ENCODE peak calls at places on chromosomes 2 and 18, in eight cellular contexts. U is cardiac muscle cell, X is cardiac fibroblast, F is psoas muscle, P is glutamatergic neuron, E is AG10803, Y is bronchial epithelial cell, A is A549. K is an unnamed sample.

GRCh38 chr2:26986576-26986975 is 16.1 kb downstream of the MAPRE3 start:
- DNase-seq in U (no peak), X (no peak), F (no peak), P (no peak), E (no peak), Y (no peak), A (no peak), K (no peak)

GRCh38 chr18:4068552-4069158 is 386.5 kb downstream of the DLGAP1 start:
- DNase-seq in U (peak), X (peak), F (no peak), P (peak), E (peak), Y (peak), A (peak), K (peak)

GRCh38 chr2:44120428-44120827 is 48.2 kb upstream of the PPM1B start:
- DNase-seq in U (peak), X (peak), F (no peak), P (no peak), E (peak), Y (peak), A (no peak), K (no peak)

GRCh38 chr2:127145255-127145899 is 38.4 kb upstream of the BIN1 start:
- DNase-seq in U (no peak), X (no peak), F (peak), P (no peak), E (peak), Y (peak), A (no peak), K (no peak)

GRCh38 chr2:105744909-105745853 is at the start of gene NCK2:
- DNase-seq in U (peak), X (peak), F (peak), P (peak), E (peak), Y (no peak), A (peak), K (peak)

GRCh38 chr18:46916551-46917107 is 678 bp downstream of the PIAS2 start:
- DNase-seq in U (peak), X (peak), F (no peak), P (no peak), E (peak), Y (peak), A (no peak), K (peak)

GRCh38 chr2:64876137-64876647 is 113.0 kb upstream of the SLC1A4 start:
- DNase-seq in U (peak), X (peak), F (no peak), P (peak), E (peak), Y (peak), A (peak), K (no peak)

GRCh38 chr2:22056621-22057132 is 932.9 kb downstream of the TDRD15 start:
- DNase-seq in U (no peak), X (no peak), F (no peak), P (no peak), E (no peak), Y (no peak), A (no peak), K (no peak)

GRCh38 chr2:222613715-222614331 is 42.1 kb downstream of the FARSB start:
- DNase-seq in U (peak), X (peak), F (no peak), P (no peak), E (peak), Y (peak), A (peak), K (peak)

GRCh38 chr18:32271649-32272324 is 81.9 kb downstream of the MEP1B start:
- DNase-seq in U (peak), X (peak), F (no peak), P (peak), E (peak), Y (peak), A (peak), K (peak)

GRCh38 chr2:39313575-39313974 is 69.8 kb upstream of the CDKL4 start:
- DNase-seq in U (peak), X (peak), F (no peak), P (no peak), E (peak), Y (peak), A (no peak), K (no peak)

GRCh38 chr2:100606740-100607343 is 44.0 kb downstream of the PDCL3 start:
- DNase-seq in U (peak), X (peak), F (no peak), P (peak), E (peak), Y (peak), A (peak), K (peak)

GRCh38 chr2:27756544-27757498 is 14.7 kb upstream of the MRPL33 start:
- DNase-seq in U (peak), X (no peak), F (peak), P (no peak), E (peak), Y (no peak), A (no peak), K (no peak)

GRCh38 chr18:725641-726040 is 13.2 kb upstream of the ENOSF1 start:
- DNase-seq in U (no peak), X (no peak), F (no peak), P (no peak), E (no peak), Y (no peak), A (no peak), K (no peak)

GRCh38 chr2:7703523-7704144 is 786.4 kb downstream of the RNF144A start:
- DNase-seq in U (no peak), X (no peak), F (no peak), P (no peak), E (no peak), Y (no peak), A (no peak), K (no peak)

GRCh38 chr2:176574415-176575236 is 305.4 kb downstream of the MTX2 start:
- DNase-seq in U (no peak), X (no peak), F (no peak), P (no peak), E (no peak), Y (no peak), A (no peak), K (no peak)

GRCh38 chr2:149410701-149411484 is 80.5 kb downstream of the LYPD6 start:
- DNase-seq in U (no peak), X (peak), F (no peak), P (no peak), E (peak), Y (peak), A (no peak), K (no peak)

GRCh38 chr18:22052405-22053105 is 116.8 kb upstream of the GATA6 start:
- DNase-seq in U (peak), X (peak), F (no peak), P (no peak), E (no peak), Y (no peak), A (no peak), K (no peak)

GRCh38 chr2:30217644-30218361 is 13.5 kb upstream of the LBH start:
- DNase-seq in U (no peak), X (no peak), F (no peak), P (no peak), E (no peak), Y (peak), A (no peak), K (no peak)

GRCh38 chr2:119649364-119649917 is 29.6 kb upstream of the TMEM177 start:
- DNase-seq in U (peak), X (peak), F (no peak), P (no peak), E (no peak), Y (peak), A (no peak), K (no peak)

GRCh38 chr2:60294901-60295590 is 258.4 kb downstream of the BCL11A start:
- DNase-seq in U (no peak), X (no peak), F (no peak), P (peak), E (no peak), Y (no peak), A (no peak), K (no peak)

GRCh38 chr2:164920430-164920829 is 34.9 kb downstream of the SLC38A11 start:
- DNase-seq in U (peak), X (peak), F (no peak), P (no peak), E (peak), Y (peak), A (peak), K (no peak)

GRCh38 chr2:157820202-157820601 is 55.9 kb downstream of the ACVR1 start:
- DNase-seq in U (peak), X (peak), F (no peak), P (no peak), E (peak), Y (no peak), A (no peak), K (no peak)

GRCh38 chr2:173185437-173185836 is 109.8 kb downstream of the MAP3K20 start:
- DNase-seq in U (no peak), X (no peak), F (no peak), P (no peak), E (no peak), Y (no peak), A (no peak), K (no peak)

GRCh38 chr2:128441341-128442052 is 122.8 kb upstream of the HS6ST1 start:
- DNase-seq in U (no peak), X (no peak), F (no peak), P (no peak), E (no peak), Y (no peak), A (no peak), K (no peak)

GRCh38 chr2:45301307-45302010 is 292.2 kb upstream of the SIX2 start:
- DNase-seq in U (no peak), X (no peak), F (no peak), P (no peak), E (no peak), Y (no peak), A (no peak), K (no peak)

GRCh38 chr2:102736174-102736606 is 25.6 kb upstream of the TMEM182 start:
- DNase-seq in U (peak), X (peak), F (no peak), P (peak), E (peak), Y (peak), A (peak), K (peak)

GRCh38 chr2:72915907-72916742 is 1.2 kb upstream of the EMX1 start:
- DNase-seq in U (peak), X (peak), F (peak), P (peak), E (no peak), Y (no peak), A (peak), K (peak)

GRCh38 chr2:222272446-222273035 is 26.3 kb downstream of the PAX3 start:
- DNase-seq in U (no peak), X (no peak), F (no peak), P (no peak), E (no peak), Y (no peak), A (no peak), K (no peak)

GRCh38 chr2:42770288-42771131 is 6.6 kb upstream of the OXER1 start:
- DNase-seq in U (peak), X (peak), F (no peak), P (peak), E (peak), Y (peak), A (peak), K (peak)

GRCh38 chr2:102082591-102083586 is 59.7 kb upstream of the IL1R1 start:
- DNase-seq in U (peak), X (peak), F (no peak), P (no peak), E (peak), Y (peak), A (no peak), K (peak)

GRCh38 chr2:239283961-239284801 is 116.6 kb downstream of the HDAC4 start:
- DNase-seq in U (no peak), X (no peak), F (no peak), P (peak), E (no peak), Y (no peak), A (no peak), K (no peak)

GRCh38 chr2:154452906-154453493 is 245.5 kb upstream of the KCNJ3 start:
- DNase-seq in U (peak), X (peak), F (no peak), P (no peak), E (peak), Y (peak), A (no peak), K (peak)

GRCh38 chr2:148876190-148876588 is 1.2 kb downstream of the KIF5C start:
- DNase-seq in U (no peak), X (no peak), F (no peak), P (peak), E (no peak), Y (no peak), A (no peak), K (peak)

GRCh38 chr2:233060500-233061006 is 411 bp downstream of the INPP5D start:
- DNase-seq in U (no peak), X (no peak), F (no peak), P (no peak), E (no peak), Y (no peak), A (no peak), K (no peak)

GRCh38 chr2:234974501-234975385 is 22.9 kb downstream of the SH3BP4 start:
- DNase-seq in U (peak), X (peak), F (no peak), P (no peak), E (peak), Y (no peak), A (no peak), K (no peak)

GRCh38 chr2:137865954-137866540 is 98.2 kb upstream of the HNMT start:
- DNase-seq in U (peak), X (peak), F (no peak), P (peak), E (peak), Y (peak), A (peak), K (no peak)

GRCh38 chr18:10317864-10318685 is 136.4 kb upstream of the APCDD1 start:
- DNase-seq in U (no peak), X (no peak), F (no peak), P (no peak), E (no peak), Y (no peak), A (no peak), K (no peak)
- TF ChIP-seq CTCF in U (no peak), X (no peak), F (no peak), P (no peak), E (no peak), Y (no peak), A (no peak), K (no peak)

GRCh38 chr18:60246606-60247005 is 126.0 kb downstream of the MC4R start:
- DNase-seq in U (no peak), X (no peak), F (no peak), P (no peak), E (no peak), Y (no peak), A (no peak), K (no peak)
- TF ChIP-seq CTCF in U (no peak), X (no peak), F (no peak), P (no peak), E (no peak), Y (no peak), A (no peak), K (no peak)

GRCh38 chr2:226017534-226017933 is 618.0 kb downstream of the NYAP2 start:
- DNase-seq in U (no peak), X (no peak), F (no peak), P (no peak), E (no peak), Y (no peak), A (no peak), K (no peak)

GRCh38 chr2:226020179-226020578 is 620.7 kb downstream of the NYAP2 start:
- DNase-seq in U (no peak), X (no peak), F (no peak), P (no peak), E (peak), Y (peak), A (no peak), K (no peak)

GRCh38 chr2:226018641-226019040 is 619.1 kb downstream of the NYAP2 start:
- DNase-seq in U (no peak), X (no peak), F (no peak), P (no peak), E (no peak), Y (no peak), A (no peak), K (no peak)

DNA sequence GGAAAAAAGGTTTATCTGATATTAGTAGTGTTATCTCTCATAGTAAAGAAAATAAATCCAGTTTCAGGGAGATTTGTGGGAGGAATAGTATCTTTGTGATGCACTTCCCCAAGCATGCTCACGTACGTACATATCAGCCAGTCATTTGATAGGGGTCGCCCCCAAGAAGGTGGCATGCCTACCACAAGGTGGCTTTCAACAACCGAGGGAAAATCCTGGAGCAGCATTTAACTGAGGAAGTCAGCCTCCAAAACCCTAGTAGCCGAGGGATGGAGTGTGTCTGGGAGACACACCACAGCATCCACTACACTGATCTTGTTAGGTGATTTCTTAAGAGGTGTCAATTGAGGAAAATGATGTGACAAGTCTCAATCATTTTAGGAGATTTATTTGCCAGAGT is 623.9 kb downstream of the NYAP2 start:
- DNase-seq in U (no peak), X (no peak), F (no peak), P (no peak), E (no peak), Y (no peak), A (no peak), K (no peak)
- TF ChIP-seq CTCF in U (no peak), X (no peak), F (no peak), P (no peak), E (no peak), Y (no peak), A (no peak), K (no peak)

DNA sequence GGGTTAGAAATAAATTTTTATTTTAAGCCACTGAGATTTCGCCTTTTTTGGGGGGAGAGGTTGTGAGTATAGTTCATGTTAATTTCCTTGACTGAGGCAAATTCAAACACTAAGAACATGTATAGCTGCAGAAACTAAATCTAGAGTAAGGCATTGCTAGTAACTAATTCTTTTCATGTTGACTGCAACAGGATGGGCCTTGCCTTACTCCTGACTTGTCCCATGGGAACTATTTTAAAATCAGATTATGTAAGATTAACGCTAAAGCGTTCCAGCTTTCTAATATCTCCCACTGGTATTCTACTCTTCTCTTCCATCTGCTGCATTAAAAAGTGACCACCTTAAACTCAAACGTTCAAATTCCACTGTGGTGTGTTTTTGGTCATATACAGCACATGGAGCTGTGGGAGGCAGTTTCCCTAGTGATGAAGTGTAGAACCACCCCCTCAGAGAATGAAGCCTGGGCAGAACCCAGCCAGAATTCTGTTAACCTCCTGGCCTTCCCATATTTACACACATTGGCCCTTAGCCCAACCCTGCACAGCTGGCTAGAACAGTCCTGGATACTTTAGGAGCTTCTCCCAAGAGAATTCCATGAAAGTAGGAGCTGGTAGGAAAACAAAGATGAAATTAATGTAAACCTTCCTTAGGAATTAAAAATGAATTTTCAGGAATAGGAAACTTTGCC is 687.8 kb downstream of the SLC4A3 start:
- DNase-seq in U (peak), X (peak), F (no peak), P (no peak), E (no peak), Y (no peak), A (no peak), K (no peak)
- TF ChIP-seq CTCF in U (no peak), X (no peak), F (no peak), P (no peak), E (no peak), Y (no peak), A (no peak), K (no peak)

GRCh38 chr2:99337931-99338580 is 867 bp downstream of the EIF5B start:
- DNase-seq in U (peak), X (peak), F (no peak), P (no peak), E (peak), Y (peak), A (peak), K (no peak)

GRCh38 chr2:99340669-99341236 is 3.6 kb downstream of the EIF5B start:
- DNase-seq in U (no peak), X (no peak), F (no peak), P (no peak), E (no peak), Y (peak), A (no peak), K (no peak)

GRCh38 chr2:99335911-99336779 is at the start of gene TXNDC9:
- DNase-seq in U (peak), X (peak), F (peak), P (peak), E (peak), Y (peak), A (peak), K (peak)

GRCh38 chr2:99336780-99337163 is 417 bp upstream of the EIF5B start:
- DNase-seq in U (no peak), X (no peak), F (no peak), P (no peak), E (no peak), Y (peak), A (no peak), K (no peak)

DNA sequence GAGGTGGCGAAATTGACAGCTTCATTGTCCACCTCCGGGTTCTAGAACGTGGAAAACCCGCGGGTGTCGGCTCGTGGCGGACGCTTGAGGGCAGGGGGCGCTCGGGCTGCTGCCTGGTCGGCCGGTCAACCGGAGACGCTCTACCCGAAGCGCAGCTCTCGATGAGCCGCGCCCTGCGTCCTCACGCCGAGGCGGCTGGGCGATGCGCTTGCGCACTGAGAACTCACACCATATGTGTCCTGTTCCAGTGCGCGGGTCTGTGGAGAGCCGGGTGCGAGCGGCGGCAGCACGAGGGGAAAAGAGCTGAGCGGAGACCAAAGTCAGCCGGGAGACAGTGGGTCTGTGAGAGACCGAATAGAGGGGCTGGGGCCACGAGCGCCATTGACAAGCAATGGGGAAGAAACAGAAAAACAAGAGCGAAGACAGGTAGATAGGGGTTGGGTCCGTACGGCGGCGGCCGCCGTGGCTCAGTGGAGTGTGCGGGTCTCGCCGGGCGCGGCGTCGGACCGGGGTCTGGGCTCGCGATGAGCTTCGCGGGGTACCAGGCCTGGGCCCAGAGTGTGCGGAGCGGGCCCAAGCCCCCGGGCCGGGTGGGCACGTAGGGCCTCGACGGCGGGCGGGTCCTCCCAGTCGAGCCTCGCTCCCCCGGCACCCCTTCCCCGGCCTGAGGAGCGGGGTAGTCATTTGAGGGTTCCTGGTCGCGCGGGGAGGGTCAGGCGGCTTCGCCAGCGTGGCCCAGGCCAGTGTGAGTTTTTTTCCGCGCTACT is at the start of gene EIF5B:
- DNase-seq in U (peak), X (peak), F (peak), P (peak), E (peak), Y (peak), A (peak), K (peak)
- TF ChIP-seq CTCF in U (peak), X (peak), F (peak), P (peak), E (peak), Y (peak), A (peak), K (peak)

GRCh38 chr18:54647176-54647575 is 56.1 kb downstream of the DYNAP start:
- DNase-seq in U (peak), X (peak), F (no peak), P (no peak), E (no peak), Y (peak), A (no peak), K (no peak)
- TF ChIP-seq CTCF in U (peak), X (peak), F (no peak), P (no peak), E (peak), Y (peak), A (peak), K (no peak)

DNA sequence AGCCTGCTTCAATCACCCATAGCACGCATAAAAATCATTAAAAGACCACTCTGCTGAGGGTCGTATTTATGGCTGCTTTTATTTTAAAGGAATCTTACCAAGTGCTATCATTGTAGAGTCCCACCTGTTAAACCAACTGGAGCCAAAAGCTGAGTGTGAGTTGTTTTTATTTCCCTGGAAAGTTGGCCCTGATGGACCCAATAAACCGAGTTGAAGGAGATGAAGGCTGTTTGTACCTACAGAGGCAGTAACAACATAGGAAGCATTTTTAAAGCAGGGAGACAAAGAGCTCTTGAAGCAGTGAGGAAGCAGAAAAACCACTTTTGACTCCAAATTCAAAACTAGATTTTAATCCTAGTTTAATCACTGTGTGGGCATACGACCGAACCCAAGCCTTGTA is 6.4 kb downstream of the MBOAT2 start:
- DNase-seq in U (no peak), X (no peak), F (no peak), P (no peak), E (no peak), Y (no peak), A (no peak), K (no peak)
- TF ChIP-seq CTCF in U (no peak), X (no peak), F (no peak), P (no peak), E (no peak), Y (no peak), A (no peak), K (no peak)

K was measured in GM10248.